ENCODE peak calls at places on chromosomes 4 and X, in seven cellular contexts. One of them, this sample, is unnamed.

GRCh38 chr4:173436149-173436579 is 37.2 kb upstream of the SCRG1 start:
- DNase-seq in AG10803: peak
- DNase-seq in brain microvascular endothelial cell: peak
- DNase-seq in CD8-positive, alpha-beta T cell: no peak
- DNase-seq in heart right ventricle: no peak
- DNase-seq in HCT116: no peak
- DNase-seq in mucosa of descending colon: no peak
- DNase-seq in this sample: no peak

GRCh38 chrX:117407449-117408170 is 709.0 kb downstream of the KLHL13 start:
- DNase-seq in AG10803: no peak
- DNase-seq in brain microvascular endothelial cell: no peak
- DNase-seq in CD8-positive, alpha-beta T cell: no peak
- DNase-seq in heart right ventricle: no peak
- DNase-seq in HCT116: no peak
- DNase-seq in mucosa of descending colon: no peak
- DNase-seq in this sample: no peak

GRCh38 chr4:101279377-101279871 is 67.9 kb downstream of the PPP3CA start:
- DNase-seq in AG10803: peak
- DNase-seq in brain microvascular endothelial cell: peak
- DNase-seq in CD8-positive, alpha-beta T cell: no peak
- DNase-seq in heart right ventricle: no peak
- DNase-seq in HCT116: no peak
- DNase-seq in mucosa of descending colon: no peak
- DNase-seq in this sample: peak

GRCh38 chr4:88219099-88219498 is 60.7 kb upstream of the ABCG2 start:
- DNase-seq in AG10803: peak
- DNase-seq in brain microvascular endothelial cell: no peak
- DNase-seq in CD8-positive, alpha-beta T cell: no peak
- DNase-seq in heart right ventricle: no peak
- DNase-seq in HCT116: peak
- DNase-seq in mucosa of descending colon: no peak
- DNase-seq in this sample: peak

GRCh38 chr4:86118696-86119095 is 241.2 kb downstream of the MAPK10 start:
- DNase-seq in AG10803: peak
- DNase-seq in brain microvascular endothelial cell: no peak
- DNase-seq in CD8-positive, alpha-beta T cell: no peak
- DNase-seq in heart right ventricle: no peak
- DNase-seq in HCT116: no peak
- DNase-seq in mucosa of descending colon: no peak
- DNase-seq in this sample: no peak

GRCh38 chr4:143224255-143224654 is 39.5 kb downstream of the USP38 start:
- DNase-seq in AG10803: peak
- DNase-seq in brain microvascular endothelial cell: no peak
- DNase-seq in CD8-positive, alpha-beta T cell: no peak
- DNase-seq in heart right ventricle: no peak
- DNase-seq in HCT116: no peak
- DNase-seq in mucosa of descending colon: no peak
- DNase-seq in this sample: no peak

GRCh38 chr4:162274354-162274753 is 110.6 kb upstream of the FSTL5 start:
- DNase-seq in AG10803: no peak
- DNase-seq in brain microvascular endothelial cell: no peak
- DNase-seq in CD8-positive, alpha-beta T cell: no peak
- DNase-seq in heart right ventricle: no peak
- DNase-seq in HCT116: no peak
- DNase-seq in mucosa of descending colon: no peak
- DNase-seq in this sample: peak

GRCh38 chrX:139692908-139693307 is 15.1 kb downstream of the MCF2 start:
- DNase-seq in AG10803: no peak
- DNase-seq in brain microvascular endothelial cell: no peak
- DNase-seq in CD8-positive, alpha-beta T cell: no peak
- DNase-seq in heart right ventricle: no peak
- DNase-seq in HCT116: no peak
- DNase-seq in mucosa of descending colon: no peak
- DNase-seq in this sample: peak

GRCh38 chrX:45850775-45851433 is 650.2 kb upstream of the DIPK2B start:
- DNase-seq in AG10803: peak
- DNase-seq in brain microvascular endothelial cell: peak
- DNase-seq in CD8-positive, alpha-beta T cell: no peak
- DNase-seq in heart right ventricle: no peak
- DNase-seq in HCT116: no peak
- DNase-seq in mucosa of descending colon: peak
- DNase-seq in this sample: no peak

GRCh38 chr4:142095886-142096605 is 459.7 kb downstream of the IL15 start:
- DNase-seq in AG10803: peak
- DNase-seq in brain microvascular endothelial cell: peak
- DNase-seq in CD8-positive, alpha-beta T cell: no peak
- DNase-seq in heart right ventricle: no peak
- DNase-seq in HCT116: peak
- DNase-seq in mucosa of descending colon: no peak
- DNase-seq in this sample: no peak

GRCh38 chrX:16138108-16138427 is 14.7 kb downstream of the GRPR start:
- DNase-seq in AG10803: no peak
- DNase-seq in brain microvascular endothelial cell: no peak
- DNase-seq in CD8-positive, alpha-beta T cell: no peak
- DNase-seq in heart right ventricle: no peak
- DNase-seq in HCT116: peak
- DNase-seq in mucosa of descending colon: no peak
- DNase-seq in this sample: peak

GRCh38 chr4:4726051-4726450 is 133.4 kb upstream of the MSX1 start:
- DNase-seq in AG10803: no peak
- DNase-seq in brain microvascular endothelial cell: no peak
- DNase-seq in CD8-positive, alpha-beta T cell: no peak
- DNase-seq in heart right ventricle: no peak
- DNase-seq in HCT116: peak
- DNase-seq in mucosa of descending colon: no peak
- DNase-seq in this sample: peak

GRCh38 chr4:168923526-168924194 is 86.4 kb downstream of the CBR4 start:
- DNase-seq in AG10803: peak
- DNase-seq in brain microvascular endothelial cell: peak
- DNase-seq in CD8-positive, alpha-beta T cell: peak
- DNase-seq in heart right ventricle: no peak
- DNase-seq in HCT116: peak
- DNase-seq in mucosa of descending colon: no peak
- DNase-seq in this sample: peak

DNA sequence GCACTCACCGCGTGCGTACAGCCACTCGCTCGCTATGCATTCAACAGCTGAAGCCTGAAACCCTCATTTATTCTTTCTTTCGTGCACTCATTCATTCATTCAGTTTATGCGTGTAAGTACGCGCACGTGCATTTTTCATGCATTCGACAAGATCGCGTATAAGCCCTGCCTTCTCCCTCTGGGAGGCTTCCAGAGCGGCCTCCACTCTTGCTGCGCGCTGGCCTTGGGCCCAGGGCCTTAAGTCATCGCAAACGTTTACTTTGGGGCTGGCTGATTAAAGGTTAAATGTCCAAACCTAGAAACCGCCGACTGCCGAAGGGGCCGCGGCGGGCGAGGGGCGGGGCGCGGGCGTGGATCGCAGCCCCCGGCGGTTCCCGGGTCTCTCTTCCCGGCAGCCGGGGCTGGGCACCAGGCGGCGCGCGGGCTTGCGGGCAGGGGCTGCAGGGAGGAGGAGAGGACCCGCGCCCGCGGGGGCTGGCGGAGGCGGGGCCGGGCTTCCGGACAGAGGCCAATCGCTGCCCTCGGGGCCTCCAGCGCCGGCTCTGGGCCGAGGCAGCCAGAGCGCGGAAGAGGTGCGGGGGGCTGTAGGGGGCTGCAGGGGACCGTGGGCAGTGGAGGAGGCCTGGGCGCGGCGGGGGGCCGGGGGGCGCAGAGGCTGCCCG is at the start of gene GYG2:
- DNase-seq in AG10803: no peak
- DNase-seq in brain microvascular endothelial cell: no peak
- DNase-seq in CD8-positive, alpha-beta T cell: no peak
- DNase-seq in heart right ventricle: no peak
- DNase-seq in HCT116: no peak
- DNase-seq in mucosa of descending colon: peak
- DNase-seq in this sample: no peak
- H3K4me3 ChIP-seq in AG10803: peak
- H3K4me3 ChIP-seq in brain microvascular endothelial cell: peak
- H3K4me3 ChIP-seq in CD8-positive, alpha-beta T cell: no peak
- H3K4me3 ChIP-seq in heart right ventricle: peak
- H3K4me3 ChIP-seq in HCT116: no peak
- H3K4me3 ChIP-seq in mucosa of descending colon: no peak
- H3K4me3 ChIP-seq in this sample: no peak

DNA sequence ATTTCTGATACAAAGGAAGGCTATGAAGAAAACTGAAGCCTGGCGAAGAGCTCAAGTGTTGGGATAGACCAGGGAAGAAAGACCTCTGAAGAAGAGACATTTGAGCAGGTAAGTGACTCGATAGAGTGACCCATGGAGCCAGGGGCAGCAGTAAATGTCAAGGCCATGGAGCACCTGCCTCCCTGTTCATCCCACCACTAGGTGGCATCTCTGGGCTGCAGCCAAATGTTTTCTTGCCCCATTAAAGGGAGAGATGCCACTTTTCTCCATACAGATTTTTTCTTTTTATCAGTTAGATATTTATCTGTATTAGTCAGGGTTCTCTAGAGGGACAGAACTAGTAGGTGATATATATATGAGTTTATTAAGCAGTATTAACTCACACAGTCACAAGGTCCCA is 4.9 kb upstream of the ZNF81 start:
- DNase-seq in AG10803: peak
- DNase-seq in brain microvascular endothelial cell: no peak
- DNase-seq in CD8-positive, alpha-beta T cell: peak
- DNase-seq in heart right ventricle: peak
- DNase-seq in HCT116: peak
- DNase-seq in mucosa of descending colon: peak
- DNase-seq in this sample: peak
- TF ChIP-seq CTCF in AG10803: peak
- TF ChIP-seq CTCF in brain microvascular endothelial cell: peak
- TF ChIP-seq CTCF in CD8-positive, alpha-beta T cell: peak
- TF ChIP-seq CTCF in heart right ventricle: peak
- TF ChIP-seq CTCF in HCT116: peak
- TF ChIP-seq CTCF in mucosa of descending colon: peak
- TF ChIP-seq CTCF in this sample: peak

GRCh38 chr4:94131212-94131611 is 76.5 kb upstream of the SMARCAD1 start:
- DNase-seq in AG10803: no peak
- DNase-seq in brain microvascular endothelial cell: peak
- DNase-seq in CD8-positive, alpha-beta T cell: no peak
- DNase-seq in heart right ventricle: no peak
- DNase-seq in HCT116: no peak
- DNase-seq in mucosa of descending colon: no peak
- DNase-seq in this sample: no peak
- H3K4me3 ChIP-seq in AG10803: no peak
- H3K4me3 ChIP-seq in brain microvascular endothelial cell: no peak
- H3K4me3 ChIP-seq in CD8-positive, alpha-beta T cell: no peak
- H3K4me3 ChIP-seq in heart right ventricle: no peak
- H3K4me3 ChIP-seq in HCT116: no peak
- H3K4me3 ChIP-seq in mucosa of descending colon: no peak
- H3K4me3 ChIP-seq in this sample: no peak

GRCh38 chr4:69684821-69685220 is 31.8 kb upstream of the UGT2A1 start:
- DNase-seq in AG10803: no peak
- DNase-seq in brain microvascular endothelial cell: no peak
- DNase-seq in CD8-positive, alpha-beta T cell: no peak
- DNase-seq in heart right ventricle: no peak
- DNase-seq in HCT116: no peak
- DNase-seq in mucosa of descending colon: no peak
- DNase-seq in this sample: no peak

GRCh38 chr4:69689530-69690111 is 36.6 kb upstream of the UGT2A1 start:
- DNase-seq in AG10803: peak
- DNase-seq in brain microvascular endothelial cell: no peak
- DNase-seq in CD8-positive, alpha-beta T cell: no peak
- DNase-seq in heart right ventricle: no peak
- DNase-seq in HCT116: peak
- DNase-seq in mucosa of descending colon: no peak
- DNase-seq in this sample: peak
- TF ChIP-seq CTCF in AG10803: peak
- TF ChIP-seq CTCF in brain microvascular endothelial cell: peak
- TF ChIP-seq CTCF in CD8-positive, alpha-beta T cell: peak
- TF ChIP-seq CTCF in heart right ventricle: peak
- TF ChIP-seq CTCF in HCT116: peak
- TF ChIP-seq CTCF in mucosa of descending colon: peak
- TF ChIP-seq CTCF in this sample: peak

GRCh38 chr4:73895201-73896177 is 26.3 kb downstream of the CXCL1 start:
- DNase-seq in AG10803: no peak
- DNase-seq in brain microvascular endothelial cell: peak
- DNase-seq in CD8-positive, alpha-beta T cell: no peak
- DNase-seq in heart right ventricle: no peak
- DNase-seq in HCT116: no peak
- DNase-seq in mucosa of descending colon: peak
- DNase-seq in this sample: no peak
- H3K4me3 ChIP-seq in AG10803: no peak
- H3K4me3 ChIP-seq in brain microvascular endothelial cell: no peak
- H3K4me3 ChIP-seq in CD8-positive, alpha-beta T cell: no peak
- H3K4me3 ChIP-seq in heart right ventricle: no peak
- H3K4me3 ChIP-seq in HCT116: no peak
- H3K4me3 ChIP-seq in mucosa of descending colon: no peak
- H3K4me3 ChIP-seq in this sample: no peak